ENCODE peak calls at places on chromosomes 12 and 14, in seven cellular contexts. One of them, this sample, is unnamed.

GRCh38 chr12:89453579-89453978 is 71.0 kb downstream of the GALNT4 start:
- DNase-seq in activated CD4-positive, alpha-beta memory T cell treated with anti-CD3 and anti-CD28 coated beads, Interleukin-2, amount 10 ng/mL, durations not matched to agents 7 days and 5 days: no peak
- DNase-seq in suprapubic skin: no peak
- DNase-seq in GM13976: no peak
- DNase-seq in fibroblast of gingiva: peak; percentile 86
- DNase-seq in anterior cingulate cortex: no peak
- DNase-seq in nephron progenitor cell: no peak
- DNase-seq in this sample: no peak

GRCh38 chr12:63151061-63151897 is at the start of gene AVPR1A:
- DNase-seq in nephron progenitor cell: no peak
- DNase-seq in fibroblast of gingiva: no peak
- DNase-seq in activated CD4-positive, alpha-beta memory T cell treated with anti-CD3 and anti-CD28 coated beads, Interleukin-2, amount 10 ng/mL, durations not matched to agents 7 days and 5 days: no peak
- DNase-seq in anterior cingulate cortex: no peak
- DNase-seq in GM13976: peak; percentile 16
- DNase-seq in suprapubic skin: no peak
- DNase-seq in this sample: no peak

GRCh38 chr14:87901196-87901595 is 91.8 kb downstream of the GALC start:
- DNase-seq in GM13976: no peak
- DNase-seq in activated CD4-positive, alpha-beta memory T cell treated with anti-CD3 and anti-CD28 coated beads, Interleukin-2, amount 10 ng/mL, durations not matched to agents 7 days and 5 days: no peak
- DNase-seq in nephron progenitor cell: no peak
- DNase-seq in suprapubic skin: no peak
- DNase-seq in fibroblast of gingiva: no peak
- DNase-seq in anterior cingulate cortex: no peak
- DNase-seq in this sample: no peak

GRCh38 chr14:68796418-68797101 is 3.7 kb upstream of the ZFP36L1 start:
- DNase-seq in suprapubic skin: peak; percentile 74
- DNase-seq in fibroblast of gingiva: peak; percentile 70
- DNase-seq in activated CD4-positive, alpha-beta memory T cell treated with anti-CD3 and anti-CD28 coated beads, Interleukin-2, amount 10 ng/mL, durations not matched to agents 7 days and 5 days: no peak
- DNase-seq in nephron progenitor cell: no peak
- DNase-seq in GM13976: no peak
- DNase-seq in anterior cingulate cortex: no peak
- DNase-seq in this sample: no peak

GRCh38 chr12:73612571-73612970 is 925.1 kb upstream of the ATXN7L3B start:
- DNase-seq in fibroblast of gingiva: no peak
- DNase-seq in anterior cingulate cortex: no peak
- DNase-seq in GM13976: no peak
- DNase-seq in activated CD4-positive, alpha-beta memory T cell treated with anti-CD3 and anti-CD28 coated beads, Interleukin-2, amount 10 ng/mL, durations not matched to agents 7 days and 5 days: no peak
- DNase-seq in suprapubic skin: no peak
- DNase-seq in nephron progenitor cell: no peak
- DNase-seq in this sample: no peak

GRCh38 chr12:47820631-47821345 is 1.1 kb upstream of the HDAC7 start:
- DNase-seq in nephron progenitor cell: peak; percentile 82
- DNase-seq in fibroblast of gingiva: peak; percentile 97
- DNase-seq in anterior cingulate cortex: no peak
- DNase-seq in activated CD4-positive, alpha-beta memory T cell treated with anti-CD3 and anti-CD28 coated beads, Interleukin-2, amount 10 ng/mL, durations not matched to agents 7 days and 5 days: no peak
- DNase-seq in suprapubic skin: peak; percentile 93
- DNase-seq in GM13976: no peak
- DNase-seq in this sample: peak; percentile 34

GRCh38 chr12:25995906-25996305 is 37.4 kb downstream of the RASSF8 start:
- DNase-seq in activated CD4-positive, alpha-beta memory T cell treated with anti-CD3 and anti-CD28 coated beads, Interleukin-2, amount 10 ng/mL, durations not matched to agents 7 days and 5 days: no peak
- DNase-seq in anterior cingulate cortex: no peak
- DNase-seq in nephron progenitor cell: no peak
- DNase-seq in fibroblast of gingiva: no peak
- DNase-seq in GM13976: no peak
- DNase-seq in suprapubic skin: no peak
- DNase-seq in this sample: no peak

GRCh38 chr12:121534495-121535148 is 46.2 kb downstream of the KDM2B start:
- DNase-seq in nephron progenitor cell: no peak
- DNase-seq in suprapubic skin: no peak
- DNase-seq in activated CD4-positive, alpha-beta memory T cell treated with anti-CD3 and anti-CD28 coated beads, Interleukin-2, amount 10 ng/mL, durations not matched to agents 7 days and 5 days: peak; percentile 53
- DNase-seq in GM13976: peak; percentile 78
- DNase-seq in anterior cingulate cortex: no peak
- DNase-seq in fibroblast of gingiva: no peak
- DNase-seq in this sample: no peak

GRCh38 chr14:28088125-28088524 is 678.5 kb upstream of the FOXG1 start:
- DNase-seq in anterior cingulate cortex: no peak
- DNase-seq in GM13976: no peak
- DNase-seq in fibroblast of gingiva: no peak
- DNase-seq in suprapubic skin: no peak
- DNase-seq in nephron progenitor cell: no peak
- DNase-seq in activated CD4-positive, alpha-beta memory T cell treated with anti-CD3 and anti-CD28 coated beads, Interleukin-2, amount 10 ng/mL, durations not matched to agents 7 days and 5 days: no peak
- DNase-seq in this sample: no peak

GRCh38 chr12:92987362-92987761 is 58.3 kb upstream of the EEA1 start:
- DNase-seq in nephron progenitor cell: peak; percentile 18
- DNase-seq in fibroblast of gingiva: peak; percentile 91
- DNase-seq in activated CD4-positive, alpha-beta memory T cell treated with anti-CD3 and anti-CD28 coated beads, Interleukin-2, amount 10 ng/mL, durations not matched to agents 7 days and 5 days: no peak
- DNase-seq in GM13976: peak; percentile 30
- DNase-seq in suprapubic skin: no peak
- DNase-seq in anterior cingulate cortex: no peak
- DNase-seq in this sample: peak; percentile 14

GRCh38 chr12:124391340-124392261 is 96.7 kb downstream of the RFLNA start:
- DNase-seq in fibroblast of gingiva: no peak
- DNase-seq in anterior cingulate cortex: no peak
- DNase-seq in nephron progenitor cell: no peak
- DNase-seq in suprapubic skin: no peak
- DNase-seq in GM13976: peak; percentile 84
- DNase-seq in activated CD4-positive, alpha-beta memory T cell treated with anti-CD3 and anti-CD28 coated beads, Interleukin-2, amount 10 ng/mL, durations not matched to agents 7 days and 5 days: peak; percentile 42
- DNase-seq in this sample: peak; percentile 69

GRCh38 chr12:23949212-23950010 is at the start of gene SOX5:
- DNase-seq in GM13976: no peak
- DNase-seq in suprapubic skin: no peak
- DNase-seq in activated CD4-positive, alpha-beta memory T cell treated with anti-CD3 and anti-CD28 coated beads, Interleukin-2, amount 10 ng/mL, durations not matched to agents 7 days and 5 days: no peak
- DNase-seq in fibroblast of gingiva: peak; percentile 73
- DNase-seq in nephron progenitor cell: peak; percentile 45
- DNase-seq in anterior cingulate cortex: peak; percentile 26
- DNase-seq in this sample: no peak

GRCh38 chr14:92719890-92720323 is 28.5 kb downstream of the LGMN start:
- DNase-seq in fibroblast of gingiva: peak; percentile 29
- DNase-seq in suprapubic skin: no peak
- DNase-seq in anterior cingulate cortex: no peak
- DNase-seq in nephron progenitor cell: no peak
- DNase-seq in GM13976: no peak
- DNase-seq in activated CD4-positive, alpha-beta memory T cell treated with anti-CD3 and anti-CD28 coated beads, Interleukin-2, amount 10 ng/mL, durations not matched to agents 7 days and 5 days: no peak
- DNase-seq in this sample: no peak

GRCh38 chr14:30906752-30907658 is 32.6 kb downstream of the COCH start:
- DNase-seq in GM13976: no peak
- DNase-seq in activated CD4-positive, alpha-beta memory T cell treated with anti-CD3 and anti-CD28 coated beads, Interleukin-2, amount 10 ng/mL, durations not matched to agents 7 days and 5 days: no peak
- DNase-seq in anterior cingulate cortex: no peak
- DNase-seq in nephron progenitor cell: no peak
- DNase-seq in suprapubic skin: no peak
- DNase-seq in fibroblast of gingiva: peak; percentile 7
- DNase-seq in this sample: no peak

GRCh38 chr14:57362356-57362755 is 28.0 kb upstream of the NAA30 start:
- DNase-seq in nephron progenitor cell: no peak
- DNase-seq in activated CD4-positive, alpha-beta memory T cell treated with anti-CD3 and anti-CD28 coated beads, Interleukin-2, amount 10 ng/mL, durations not matched to agents 7 days and 5 days: no peak
- DNase-seq in anterior cingulate cortex: no peak
- DNase-seq in GM13976: no peak
- DNase-seq in fibroblast of gingiva: no peak
- DNase-seq in suprapubic skin: no peak
- DNase-seq in this sample: no peak

GRCh38 chr12:51819851-51820720 is 28.4 kb downstream of the FIGNL2 start:
- DNase-seq in GM13976: no peak
- DNase-seq in nephron progenitor cell: no peak
- DNase-seq in fibroblast of gingiva: peak; percentile 25
- DNase-seq in activated CD4-positive, alpha-beta memory T cell treated with anti-CD3 and anti-CD28 coated beads, Interleukin-2, amount 10 ng/mL, durations not matched to agents 7 days and 5 days: no peak
- DNase-seq in anterior cingulate cortex: peak; percentile 55
- DNase-seq in suprapubic skin: no peak
- DNase-seq in this sample: no peak

GRCh38 chr12:124939428-124940142 is 25.1 kb upstream of the UBC start:
- DNase-seq in activated CD4-positive, alpha-beta memory T cell treated with anti-CD3 and anti-CD28 coated beads, Interleukin-2, amount 10 ng/mL, durations not matched to agents 7 days and 5 days: peak; percentile 91
- DNase-seq in GM13976: peak; percentile 61
- DNase-seq in anterior cingulate cortex: no peak
- DNase-seq in fibroblast of gingiva: peak; percentile 96
- DNase-seq in nephron progenitor cell: peak; percentile 92
- DNase-seq in suprapubic skin: peak; percentile 90
- DNase-seq in this sample: no peak

GRCh38 chr12:29797565-29798360 is 14.0 kb upstream of the TMTC1 start:
- DNase-seq in activated CD4-positive, alpha-beta memory T cell treated with anti-CD3 and anti-CD28 coated beads, Interleukin-2, amount 10 ng/mL, durations not matched to agents 7 days and 5 days: no peak
- DNase-seq in nephron progenitor cell: no peak
- DNase-seq in anterior cingulate cortex: no peak
- DNase-seq in GM13976: no peak
- DNase-seq in suprapubic skin: no peak
- DNase-seq in fibroblast of gingiva: no peak
- DNase-seq in this sample: no peak

GRCh38 chr14:22837059-22837749 is 819 bp downstream of the MMP14 start:
- DNase-seq in nephron progenitor cell: peak; percentile 61
- DNase-seq in activated CD4-positive, alpha-beta memory T cell treated with anti-CD3 and anti-CD28 coated beads, Interleukin-2, amount 10 ng/mL, durations not matched to agents 7 days and 5 days: no peak
- DNase-seq in anterior cingulate cortex: no peak
- DNase-seq in GM13976: no peak
- DNase-seq in suprapubic skin: peak; percentile 85
- DNase-seq in fibroblast of gingiva: no peak
- DNase-seq in this sample: no peak

GRCh38 chr14:67371247-67372148 is 11.4 kb downstream of the EIF2S1 start:
- DNase-seq in GM13976: no peak
- DNase-seq in suprapubic skin: no peak
- DNase-seq in anterior cingulate cortex: no peak
- DNase-seq in activated CD4-positive, alpha-beta memory T cell treated with anti-CD3 and anti-CD28 coated beads, Interleukin-2, amount 10 ng/mL, durations not matched to agents 7 days and 5 days: no peak
- DNase-seq in nephron progenitor cell: no peak
- DNase-seq in fibroblast of gingiva: no peak
- DNase-seq in this sample: no peak

GRCh38 chr12:106138279-106138645 is 492 bp downstream of the NUAK1 start:
- DNase-seq in fibroblast of gingiva: no peak
- DNase-seq in GM13976: peak; percentile 28
- DNase-seq in anterior cingulate cortex: no peak
- DNase-seq in activated CD4-positive, alpha-beta memory T cell treated with anti-CD3 and anti-CD28 coated beads, Interleukin-2, amount 10 ng/mL, durations not matched to agents 7 days and 5 days: no peak
- DNase-seq in suprapubic skin: no peak
- DNase-seq in nephron progenitor cell: no peak
- DNase-seq in this sample: no peak

GRCh38 chr12:130829391-130830245 is 9.4 kb downstream of the STX2 start:
- DNase-seq in GM13976: no peak
- DNase-seq in nephron progenitor cell: no peak
- DNase-seq in suprapubic skin: peak; percentile 67
- DNase-seq in anterior cingulate cortex: no peak
- DNase-seq in activated CD4-positive, alpha-beta memory T cell treated with anti-CD3 and anti-CD28 coated beads, Interleukin-2, amount 10 ng/mL, durations not matched to agents 7 days and 5 days: no peak
- DNase-seq in fibroblast of gingiva: no peak
- DNase-seq in this sample: no peak

GRCh38 chr12:86264451-86265328 is 8.5 kb upstream of the MGAT4C start:
- DNase-seq in fibroblast of gingiva: no peak
- DNase-seq in nephron progenitor cell: peak; percentile 28
- DNase-seq in activated CD4-positive, alpha-beta memory T cell treated with anti-CD3 and anti-CD28 coated beads, Interleukin-2, amount 10 ng/mL, durations not matched to agents 7 days and 5 days: no peak
- DNase-seq in anterior cingulate cortex: no peak
- DNase-seq in suprapubic skin: peak; percentile 83
- DNase-seq in GM13976: no peak
- DNase-seq in this sample: no peak

GRCh38 chr12:49537231-49537708 is 1.6 kb upstream of the KCNH3 start:
- DNase-seq in nephron progenitor cell: no peak
- DNase-seq in fibroblast of gingiva: no peak
- DNase-seq in GM13976: no peak
- DNase-seq in activated CD4-positive, alpha-beta memory T cell treated with anti-CD3 and anti-CD28 coated beads, Interleukin-2, amount 10 ng/mL, durations not matched to agents 7 days and 5 days: no peak
- DNase-seq in suprapubic skin: no peak
- DNase-seq in anterior cingulate cortex: no peak
- DNase-seq in this sample: no peak

GRCh38 chr12:56029666-56030293 is 8.9 kb downstream of the IKZF4 start:
- DNase-seq in GM13976: peak; percentile 66
- DNase-seq in fibroblast of gingiva: peak; percentile 43
- DNase-seq in anterior cingulate cortex: no peak
- DNase-seq in nephron progenitor cell: peak; percentile 38
- DNase-seq in activated CD4-positive, alpha-beta memory T cell treated with anti-CD3 and anti-CD28 coated beads, Interleukin-2, amount 10 ng/mL, durations not matched to agents 7 days and 5 days: peak; percentile 52
- DNase-seq in suprapubic skin: no peak
- DNase-seq in this sample: peak; percentile 13

GRCh38 chr14:95286649-95287048 is 33.1 kb downstream of the CLMN start:
- DNase-seq in suprapubic skin: peak; percentile 64
- DNase-seq in fibroblast of gingiva: no peak
- DNase-seq in nephron progenitor cell: no peak
- DNase-seq in anterior cingulate cortex: no peak
- DNase-seq in GM13976: no peak
- DNase-seq in activated CD4-positive, alpha-beta memory T cell treated with anti-CD3 and anti-CD28 coated beads, Interleukin-2, amount 10 ng/mL, durations not matched to agents 7 days and 5 days: no peak
- DNase-seq in this sample: no peak

GRCh38 chr12:12974211-12974610 is 22.2 kb upstream of the GPRC5D start:
- DNase-seq in anterior cingulate cortex: no peak
- DNase-seq in suprapubic skin: no peak
- DNase-seq in activated CD4-positive, alpha-beta memory T cell treated with anti-CD3 and anti-CD28 coated beads, Interleukin-2, amount 10 ng/mL, durations not matched to agents 7 days and 5 days: no peak
- DNase-seq in GM13976: no peak
- DNase-seq in nephron progenitor cell: no peak
- DNase-seq in fibroblast of gingiva: no peak
- DNase-seq in this sample: no peak

GRCh38 chr14:52563120-52563519 is 10.5 kb downstream of the GPR137C start:
- DNase-seq in nephron progenitor cell: no peak
- DNase-seq in anterior cingulate cortex: no peak
- DNase-seq in activated CD4-positive, alpha-beta memory T cell treated with anti-CD3 and anti-CD28 coated beads, Interleukin-2, amount 10 ng/mL, durations not matched to agents 7 days and 5 days: no peak
- DNase-seq in GM13976: no peak
- DNase-seq in fibroblast of gingiva: peak; percentile 16
- DNase-seq in suprapubic skin: no peak
- DNase-seq in this sample: no peak

GRCh38 chr12:6084969-6085450 is 39.5 kb downstream of the VWF start:
- DNase-seq in fibroblast of gingiva: no peak
- DNase-seq in suprapubic skin: peak; percentile 7
- DNase-seq in anterior cingulate cortex: no peak
- DNase-seq in nephron progenitor cell: no peak
- DNase-seq in GM13976: no peak
- DNase-seq in activated CD4-positive, alpha-beta memory T cell treated with anti-CD3 and anti-CD28 coated beads, Interleukin-2, amount 10 ng/mL, durations not matched to agents 7 days and 5 days: no peak
- DNase-seq in this sample: no peak

GRCh38 chr12:93671044-93671443 is 6.1 kb upstream of the CRADD start:
- DNase-seq in GM13976: no peak
- DNase-seq in nephron progenitor cell: no peak
- DNase-seq in anterior cingulate cortex: no peak
- DNase-seq in activated CD4-positive, alpha-beta memory T cell treated with anti-CD3 and anti-CD28 coated beads, Interleukin-2, amount 10 ng/mL, durations not matched to agents 7 days and 5 days: no peak
- DNase-seq in suprapubic skin: no peak
- DNase-seq in fibroblast of gingiva: no peak
- DNase-seq in this sample: no peak

GRCh38 chr12:124021025-124021406 is 48.0 kb downstream of the ZNF664 start:
- DNase-seq in fibroblast of gingiva: peak; percentile 10
- DNase-seq in nephron progenitor cell: no peak
- DNase-seq in suprapubic skin: no peak
- DNase-seq in activated CD4-positive, alpha-beta memory T cell treated with anti-CD3 and anti-CD28 coated beads, Interleukin-2, amount 10 ng/mL, durations not matched to agents 7 days and 5 days: no peak
- DNase-seq in GM13976: no peak
- DNase-seq in anterior cingulate cortex: no peak
- DNase-seq in this sample: no peak

GRCh38 chr12:94571556-94571955 is 78.8 kb downstream of the TMCC3 start:
- DNase-seq in activated CD4-positive, alpha-beta memory T cell treated with anti-CD3 and anti-CD28 coated beads, Interleukin-2, amount 10 ng/mL, durations not matched to agents 7 days and 5 days: no peak
- DNase-seq in anterior cingulate cortex: no peak
- DNase-seq in nephron progenitor cell: no peak
- DNase-seq in suprapubic skin: no peak
- DNase-seq in fibroblast of gingiva: peak; percentile 17
- DNase-seq in GM13976: no peak
- DNase-seq in this sample: no peak

GRCh38 chr12:89544730-89545184 is 18.9 kb upstream of the POC1B start:
- DNase-seq in fibroblast of gingiva: peak; percentile 76
- DNase-seq in anterior cingulate cortex: peak; percentile 4
- DNase-seq in GM13976: no peak
- DNase-seq in suprapubic skin: no peak
- DNase-seq in nephron progenitor cell: peak; percentile 21
- DNase-seq in activated CD4-positive, alpha-beta memory T cell treated with anti-CD3 and anti-CD28 coated beads, Interleukin-2, amount 10 ng/mL, durations not matched to agents 7 days and 5 days: no peak
- DNase-seq in this sample: no peak

GRCh38 chr12:94740601-94741362 is 90.4 kb upstream of the TMCC3 start:
- DNase-seq in activated CD4-positive, alpha-beta memory T cell treated with anti-CD3 and anti-CD28 coated beads, Interleukin-2, amount 10 ng/mL, durations not matched to agents 7 days and 5 days: no peak
- DNase-seq in fibroblast of gingiva: no peak
- DNase-seq in anterior cingulate cortex: no peak
- DNase-seq in suprapubic skin: no peak
- DNase-seq in GM13976: no peak
- DNase-seq in nephron progenitor cell: peak; percentile 9
- DNase-seq in this sample: no peak

This sample was measured in GF-D8.